ENCODE peak calls at places on chromosomes 13 and 19, in six cellular contexts. E, Q, W, U, B and Z are unnamed samples.

GRCh38 chr19:12077375-12077774 is 12.8 kb downstream of the ZNF844 start:
- DNase-seq in W (no peak), Q (no peak), B (no peak), U (no peak), E (no peak), Z (no peak)

GRCh38 chr13:110726726-110727125 is 13.2 kb downstream of the ING1 start:
- DNase-seq in E (no peak), U (no peak), W (no peak), Q (no peak), B (no peak), Z (no peak)

GRCh38 chr13:27336005-27336673 is 65.5 kb downstream of the RASL11A start:
- DNase-seq in U (no peak), B (no peak), Q (no peak), E (peak; percentile 87), W (no peak), Z (peak; percentile 70)

GRCh38 chr13:114230117-114230516 is 4.6 kb upstream of the CDC16 start:
- DNase-seq in W (peak; percentile 44), U (no peak), B (no peak), E (peak; percentile 63), Q (no peak), Z (peak; percentile 18)

GRCh38 chr19:43723588-43723987 is 7.7 kb downstream of the IRGC start:
- DNase-seq in U (no peak), B (peak; percentile 27), W (no peak), Q (no peak), E (no peak), Z (no peak)

GRCh38 chr13:106796280-106797047 is 228.5 kb upstream of the ARGLU1 start:
- DNase-seq in B (peak; percentile 74), W (peak; percentile 90), U (peak; percentile 63), Q (peak; percentile 51), E (no peak), Z (peak; percentile 4)

GRCh38 chr19:7869910-7870511 is 4.2 kb downstream of the PRR36 start:
- DNase-seq in B (peak; percentile 67), E (peak; percentile 8), U (peak; percentile 85), Q (peak; percentile 81), W (peak; percentile 97), Z (peak; percentile 63)

GRCh38 chr19:31085125-31085524 is 264.1 kb downstream of the TSHZ3 start:
- DNase-seq in E (no peak), W (no peak), U (no peak), B (no peak), Q (no peak), Z (no peak)

GRCh38 chr13:27117158-27117557 is 54.5 kb downstream of the USP12 start:
- DNase-seq in Q (no peak), B (no peak), U (no peak), E (peak; percentile 74), W (no peak), Z (no peak)

GRCh38 chr13:101454767-101455166 is 2.3 kb downstream of the ITGBL1 start:
- DNase-seq in W (no peak), E (peak; percentile 33), B (peak; percentile 52), U (no peak), Q (no peak), Z (no peak)

GRCh38 chr19:20179946-20180345 is 12.9 kb downstream of the ZNF486 start:
- DNase-seq in B (no peak), W (no peak), U (no peak), E (no peak), Q (no peak), Z (no peak)

GRCh38 chr13:63112799-63113395 is 1697.2 kb upstream of the PCDH20 start:
- DNase-seq in Q (no peak), E (no peak), B (no peak), W (no peak), U (no peak), Z (no peak)

GRCh38 chr19:37941820-37942515 is 35.0 kb downstream of the SIPA1L3 start:
- DNase-seq in W (no peak), E (no peak), U (no peak), B (peak; percentile 67), Q (no peak), Z (no peak)

GRCh38 chr19:5046339-5047039 is 77.6 kb downstream of the KDM4B start:
- DNase-seq in W (no peak), B (no peak), Q (no peak), U (no peak), E (peak; percentile 40), Z (peak; percentile 84)

GRCh38 chr19:49927526-49928264 is 1.3 kb upstream of the ATF5 start:
- DNase-seq in W (no peak), B (no peak), U (no peak), Q (no peak), E (no peak), Z (no peak)
- H2AK5ac ChIP-seq in W (no peak overlapping the region), B (peak overlapping the region; percentile 39), U (peak overlapping the region; percentile 42), Q (no peak overlapping the region), E (peak overlapping the region; percentile 56), Z (peak overlapping the region; percentile 44)

DNA sequence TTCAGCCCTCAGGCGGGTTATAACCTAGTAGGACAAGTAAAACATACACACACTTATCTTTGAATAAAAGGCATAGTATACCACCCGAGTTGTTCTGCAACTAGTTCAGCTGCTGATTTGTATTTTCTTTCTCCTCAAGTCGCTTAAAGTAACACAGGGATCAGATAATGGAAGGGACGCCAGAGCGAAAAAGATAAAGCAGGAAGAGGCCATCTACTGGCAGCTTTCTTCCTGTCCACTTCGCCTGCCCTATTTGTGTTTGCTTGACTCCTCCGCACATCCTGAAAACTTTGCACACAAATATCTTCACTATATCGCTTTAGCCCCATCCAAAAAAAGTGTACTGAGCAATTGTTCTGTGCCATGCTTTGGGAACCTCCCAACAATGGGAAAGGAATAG is 238.0 kb upstream of the SOX21 start:
- DNase-seq in B (peak; percentile 37), E (no peak), W (no peak), Q (no peak), U (no peak), Z (peak; percentile 28)
- H3K14ac ChIP-seq in B (no peak overlapping the region), E (no peak overlapping the region), W (no peak overlapping the region), Q (no peak overlapping the region), U (no peak overlapping the region), Z (no peak overlapping the region)

DNA sequence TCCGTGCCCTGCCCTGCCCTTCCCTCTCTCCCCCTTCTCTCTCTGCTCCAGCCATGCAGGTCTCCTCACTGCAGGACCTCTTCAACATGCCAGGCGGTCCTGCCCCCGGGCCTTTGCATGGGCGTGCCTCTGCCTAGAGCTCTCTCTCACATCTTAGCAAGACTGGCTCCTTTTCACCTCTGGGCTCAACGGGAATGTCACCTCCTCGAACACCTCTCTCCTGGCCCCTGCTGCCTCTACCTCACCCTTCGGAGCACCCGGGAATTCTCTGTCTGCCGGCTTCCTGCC is 5.6 kb downstream of the MFSD12 start:
- DNase-seq in E (no peak), W (no peak), U (no peak), Q (no peak), B (peak; percentile 90), Z (no peak)
- H3K4me2 ChIP-seq in E (no peak overlapping the region), W (no peak overlapping the region), U (no peak overlapping the region), Q (no peak overlapping the region), B (no peak overlapping the region), Z (no peak overlapping the region)

GRCh38 chr13:24834902-24835510 is 71.0 kb downstream of the RNF17 start:
- DNase-seq in Q (no peak), B (no peak), U (no peak), W (no peak), E (no peak), Z (no peak)
- H2AK5ac ChIP-seq in Q (no peak overlapping the region), B (no peak overlapping the region), U (no peak overlapping the region), W (no peak overlapping the region), E (no peak overlapping the region), Z (no peak overlapping the region)